ENCODE peak calls at places on chromosomes 6 and 20, in five cellular contexts. One of them, this sample, is unnamed.

GRCh38 chr6:76435174-76435573 is 362.7 kb upstream of the IMPG1 start:
- DNase-seq in activated CD4-positive, CD25-positive, alpha-beta regulatory T cell: no peak
- DNase-seq in lung microvascular endothelial cell: no peak
- DNase-seq in dorsolateral prefrontal cortex: no peak
- DNase-seq in left ventricle myocardium inferior: no peak
- DNase-seq in this sample: no peak

GRCh38 chr6:87772597-87773530 is 70.8 kb upstream of the AKIRIN2 start:
- DNase-seq in lung microvascular endothelial cell: no peak
- DNase-seq in dorsolateral prefrontal cortex: no peak
- DNase-seq in activated CD4-positive, CD25-positive, alpha-beta regulatory T cell: no peak
- DNase-seq in left ventricle myocardium inferior: no peak
- DNase-seq in this sample: no peak

GRCh38 chr20:60057866-60058807 is 99.9 kb downstream of the CDH26 start:
- DNase-seq in dorsolateral prefrontal cortex: no peak
- DNase-seq in activated CD4-positive, CD25-positive, alpha-beta regulatory T cell: no peak
- DNase-seq in left ventricle myocardium inferior: peak
- DNase-seq in lung microvascular endothelial cell: no peak
- DNase-seq in this sample: no peak

GRCh38 chr6:106870069-106870468 is 104.5 kb downstream of the CD24 start:
- DNase-seq in activated CD4-positive, CD25-positive, alpha-beta regulatory T cell: no peak
- DNase-seq in lung microvascular endothelial cell: no peak
- DNase-seq in left ventricle myocardium inferior: no peak
- DNase-seq in dorsolateral prefrontal cortex: no peak
- DNase-seq in this sample: no peak

GRCh38 chr6:78611886-78612480 is 255.4 kb upstream of the IRAK1BP1 start:
- DNase-seq in left ventricle myocardium inferior: no peak
- DNase-seq in lung microvascular endothelial cell: peak
- DNase-seq in activated CD4-positive, CD25-positive, alpha-beta regulatory T cell: no peak
- DNase-seq in dorsolateral prefrontal cortex: no peak
- DNase-seq in this sample: no peak

GRCh38 chr6:154528286-154528915 is 17.9 kb upstream of the CNKSR3 start:
- DNase-seq in activated CD4-positive, CD25-positive, alpha-beta regulatory T cell: no peak
- DNase-seq in lung microvascular endothelial cell: no peak
- DNase-seq in left ventricle myocardium inferior: no peak
- DNase-seq in dorsolateral prefrontal cortex: no peak
- DNase-seq in this sample: no peak

GRCh38 chr6:116010400-116011095 is 50.1 kb downstream of the FRK start:
- DNase-seq in left ventricle myocardium inferior: peak
- DNase-seq in dorsolateral prefrontal cortex: peak
- DNase-seq in activated CD4-positive, CD25-positive, alpha-beta regulatory T cell: no peak
- DNase-seq in lung microvascular endothelial cell: peak
- DNase-seq in this sample: peak

GRCh38 chr6:150315626-150316025 is 53.2 kb upstream of the IYD start:
- DNase-seq in activated CD4-positive, CD25-positive, alpha-beta regulatory T cell: no peak
- DNase-seq in left ventricle myocardium inferior: no peak
- DNase-seq in lung microvascular endothelial cell: no peak
- DNase-seq in dorsolateral prefrontal cortex: no peak
- DNase-seq in this sample: no peak

GRCh38 chr6:25359891-25360290 is 80.7 kb downstream of the CARMIL1 start:
- DNase-seq in activated CD4-positive, CD25-positive, alpha-beta regulatory T cell: no peak
- DNase-seq in dorsolateral prefrontal cortex: no peak
- DNase-seq in left ventricle myocardium inferior: no peak
- DNase-seq in lung microvascular endothelial cell: no peak
- DNase-seq in this sample: no peak

GRCh38 chr6:79646006-79646405 is 14.9 kb downstream of the SH3BGRL2 start:
- DNase-seq in lung microvascular endothelial cell: no peak
- DNase-seq in dorsolateral prefrontal cortex: no peak
- DNase-seq in left ventricle myocardium inferior: no peak
- DNase-seq in activated CD4-positive, CD25-positive, alpha-beta regulatory T cell: no peak
- DNase-seq in this sample: no peak

GRCh38 chr6:129370268-129370916 is 339.6 kb downstream of the ARHGAP18 start:
- DNase-seq in lung microvascular endothelial cell: peak
- DNase-seq in activated CD4-positive, CD25-positive, alpha-beta regulatory T cell: no peak
- DNase-seq in left ventricle myocardium inferior: peak
- DNase-seq in dorsolateral prefrontal cortex: peak
- DNase-seq in this sample: peak

GRCh38 chr6:155541976-155542375 is 86.3 kb upstream of the NOX3 start:
- DNase-seq in activated CD4-positive, CD25-positive, alpha-beta regulatory T cell: no peak
- DNase-seq in dorsolateral prefrontal cortex: no peak
- DNase-seq in left ventricle myocardium inferior: no peak
- DNase-seq in lung microvascular endothelial cell: no peak
- DNase-seq in this sample: no peak

GRCh38 chr6:11277275-11278206 is 45.1 kb upstream of the NEDD9 start:
- DNase-seq in dorsolateral prefrontal cortex: no peak
- DNase-seq in activated CD4-positive, CD25-positive, alpha-beta regulatory T cell: no peak
- DNase-seq in lung microvascular endothelial cell: peak
- DNase-seq in left ventricle myocardium inferior: no peak
- DNase-seq in this sample: no peak

GRCh38 chr6:90385914-90386313 is 89.3 kb upstream of the BACH2 start:
- DNase-seq in lung microvascular endothelial cell: no peak
- DNase-seq in left ventricle myocardium inferior: no peak
- DNase-seq in dorsolateral prefrontal cortex: no peak
- DNase-seq in activated CD4-positive, CD25-positive, alpha-beta regulatory T cell: no peak
- DNase-seq in this sample: no peak

GRCh38 chr6:159943101-159943632 is 25.7 kb upstream of the IGF2R start:
- DNase-seq in dorsolateral prefrontal cortex: no peak
- DNase-seq in lung microvascular endothelial cell: peak
- DNase-seq in left ventricle myocardium inferior: peak
- DNase-seq in activated CD4-positive, CD25-positive, alpha-beta regulatory T cell: no peak
- DNase-seq in this sample: no peak

GRCh38 chr6:167270499-167271307 is 20.4 kb upstream of the UNC93A start:
- DNase-seq in lung microvascular endothelial cell: no peak
- DNase-seq in activated CD4-positive, CD25-positive, alpha-beta regulatory T cell: no peak
- DNase-seq in dorsolateral prefrontal cortex: no peak
- DNase-seq in left ventricle myocardium inferior: no peak
- DNase-seq in this sample: no peak

GRCh38 chr6:155530219-155530834 is 74.7 kb upstream of the NOX3 start:
- DNase-seq in lung microvascular endothelial cell: peak
- DNase-seq in dorsolateral prefrontal cortex: no peak
- DNase-seq in left ventricle myocardium inferior: no peak
- DNase-seq in activated CD4-positive, CD25-positive, alpha-beta regulatory T cell: no peak
- DNase-seq in this sample: no peak

GRCh38 chr20:40706977-40707582 is 18.0 kb upstream of the MAFB start:
- DNase-seq in lung microvascular endothelial cell: no peak
- DNase-seq in dorsolateral prefrontal cortex: no peak
- DNase-seq in left ventricle myocardium inferior: no peak
- DNase-seq in activated CD4-positive, CD25-positive, alpha-beta regulatory T cell: no peak
- DNase-seq in this sample: no peak

GRCh38 chr6:154284313-154284853 is 72.2 kb downstream of the IPCEF1 start:
- DNase-seq in left ventricle myocardium inferior: no peak
- DNase-seq in dorsolateral prefrontal cortex: no peak
- DNase-seq in lung microvascular endothelial cell: no peak
- DNase-seq in activated CD4-positive, CD25-positive, alpha-beta regulatory T cell: no peak
- DNase-seq in this sample: no peak